ENCODE peak calls at places on chromosomes 13 and 19, in six cellular contexts. U is activated CD4-positive, alpha-beta T cell treated with anti-CD3 and anti-CD28 coated beads for 48 hours; V is AG10803; P is A549; N is hypothalamus; X is activated T-helper 1 cell treated with anti-CD3 and anti-CD28 coated beads, Interleukin-2, amount 50 U/mL, for 16 hours. S is an unnamed sample.

GRCh38 chr13:112777637-112778406 is 88.0 kb downstream of the ATP11A start:
- DNase-seq in U (no peak), V (no peak), P (no peak), N (no peak), X (no peak), S (no peak)

GRCh38 chr19:49468746-49469447 is 5.1 kb upstream of the FLT3LG start:
- DNase-seq in U (peak; percentile 82), V (peak; percentile 75), P (no peak), N (no peak), X (peak; percentile 65), S (no peak)

GRCh38 chr19:10748924-10749434 is 31.1 kb downstream of the DNM2 start:
- DNase-seq in U (no peak), V (no peak), P (peak; percentile 51), N (no peak), X (no peak), S (no peak)

GRCh38 chr19:8363803-8364771 is at the start of gene ANGPTL4:
- DNase-seq in U (peak; percentile 73), V (peak; percentile 74), P (peak; percentile 69), N (no peak), X (no peak), S (no peak)

GRCh38 chr13:110265682-110266430 is 41.1 kb downstream of the COL4A1 start:
- DNase-seq in U (no peak), V (no peak), P (no peak), N (no peak), X (no peak), S (no peak)

GRCh38 chr13:102302534-102302933 is 99.3 kb downstream of the FGF14 start:
- DNase-seq in U (no peak), V (no peak), P (no peak), N (no peak), X (no peak), S (no peak)

GRCh38 chr13:59464926-59465325 is 698.8 kb downstream of the DIAPH3 start:
- DNase-seq in U (no peak), V (no peak), P (no peak), N (no peak), X (no peak), S (no peak)

GRCh38 chr19:38877781-38878574 is at the start of gene RINL:
- DNase-seq in U (peak; percentile 78), V (no peak), P (no peak), N (no peak), X (peak; percentile 47), S (no peak)

GRCh38 chr19:56623006-56623405 is 20.0 kb upstream of the SMIM17 start:
- DNase-seq in U (no peak), V (no peak), P (no peak), N (no peak), X (no peak), S (no peak)

GRCh38 chr13:114106991-114107685 is 25.3 kb downstream of the RASA3 start:
- DNase-seq in U (no peak), V (no peak), P (no peak), N (no peak), X (no peak), S (no peak)

GRCh38 chr13:71870036-71870435 is 3.0 kb upstream of the DACH1 start:
- DNase-seq in U (no peak), V (no peak), P (no peak), N (no peak), X (no peak), S (no peak)

GRCh38 chr13:86569974-86570373 is 770.8 kb upstream of the SLITRK6 start:
- DNase-seq in U (no peak), V (no peak), P (no peak), N (no peak), X (no peak), S (no peak)

GRCh38 chr19:8224394-8225145 is 15.4 kb downstream of the CERS4 start:
- DNase-seq in U (no peak), V (no peak), P (no peak), N (no peak), X (no peak), S (no peak)

GRCh38 chr13:30865131-30866009 is 40.7 kb upstream of the MEDAG start:
- DNase-seq in U (peak; percentile 77), V (peak; percentile 94), P (peak; percentile 64), N (peak; percentile 17), X (peak; percentile 13), S (peak; percentile 84)

GRCh38 chr13:59494560-59494970 is 669.2 kb downstream of the DIAPH3 start:
- DNase-seq in U (no peak), V (peak; percentile 40), P (no peak), N (no peak), X (no peak), S (no peak)

GRCh38 chr19:11745871-11746270 is 7.1 kb upstream of the ZNF823 start:
- DNase-seq in U (no peak), V (no peak), P (no peak), N (no peak), X (no peak), S (no peak)

GRCh38 chr13:113914333-113915011 is 50.6 kb upstream of the GAS6 start:
- DNase-seq in U (no peak), V (no peak), P (no peak), N (no peak), X (no peak), S (no peak)

GRCh38 chr13:27194895-27195764 is 23.5 kb upstream of the USP12 start:
- DNase-seq in U (no peak), V (peak; percentile 88), P (peak; percentile 88), N (no peak), X (no peak), S (no peak)

GRCh38 chr19:44848036-44848804 is 2.1 kb downstream of the NECTIN2 start:
- DNase-seq in U (no peak), V (peak; percentile 51), P (no peak), N (no peak), X (no peak), S (no peak)

GRCh38 chr13:78372581-78372980 is 230.8 kb downstream of the POU4F1 start:
- DNase-seq in U (no peak), V (no peak), P (no peak), N (no peak), X (no peak), S (no peak)

GRCh38 chr13:48222358-48223015 is 10.5 kb upstream of the ITM2B start:
- DNase-seq in U (no peak), V (peak; percentile 31), P (no peak), N (no peak), X (no peak), S (no peak)

GRCh38 chr19:51690359-51691121 is 2.6 kb upstream of the SPACA6 start:
- DNase-seq in U (peak; percentile 80), V (peak; percentile 71), P (peak; percentile 91), N (peak; percentile 57), X (peak; percentile 26), S (peak; percentile 57)

GRCh38 chr19:51520710-51521109 is 10.8 kb downstream of the SIGLEC6 start:
- DNase-seq in U (no peak), V (no peak), P (no peak), N (no peak), X (no peak), S (no peak)

GRCh38 chr19:45156751-45157150 is 4.0 kb downstream of the NKPD1 start:
- DNase-seq in U (no peak), V (no peak), P (no peak), N (no peak), X (no peak), S (no peak)

GRCh38 chr13:24650157-24650556 is 30.1 kb upstream of the ATP12A start:
- DNase-seq in U (no peak), V (peak; percentile 96), P (no peak), N (no peak), X (no peak), S (no peak)

GRCh38 chr13:110371550-110372465 is 64.7 kb downstream of the COL4A2 start:
- DNase-seq in U (no peak), V (no peak), P (no peak), N (no peak), X (no peak), S (no peak)

GRCh38 chr13:44848956-44849748 is 140.1 kb downstream of the NUFIP1 start:
- DNase-seq in U (no peak), V (peak; percentile 66), P (no peak), N (no peak), X (no peak), S (no peak)

GRCh38 chr13:111845621-111846351 is 221.2 kb upstream of the SOX1 start:
- DNase-seq in U (no peak), V (no peak), P (no peak), N (no peak), X (no peak), S (no peak)

GRCh38 chr19:13037161-13037560 is 41.9 kb downstream of the NFIX start:
- DNase-seq in U (no peak), V (peak; percentile 89), P (no peak), N (no peak), X (no peak), S (no peak)

GRCh38 chr19:4057913-4058695 is 8.6 kb downstream of the ZBTB7A start:
- DNase-seq in U (peak; percentile 66), V (peak; percentile 91), P (peak; percentile 74), N (peak; percentile 64), X (no peak), S (no peak)

GRCh38 chr13:112923962-112924361 is 45.1 kb upstream of the MCF2L start:
- DNase-seq in U (no peak), V (no peak), P (no peak), N (no peak), X (no peak), S (no peak)

GRCh38 chr13:81017525-81018152 is 676.7 kb upstream of the SPRY2 start:
- DNase-seq in U (no peak), V (peak; percentile 34), P (peak; percentile 17), N (no peak), X (no peak), S (no peak)

GRCh38 chr19:11339254-11340098 is at the start of gene RAB3D:
- DNase-seq in U (peak; percentile 91), V (peak; percentile 81), P (peak; percentile 85), N (peak; percentile 20), X (peak; percentile 61), S (peak; percentile 88)